ENCODE peak calls at places on chromosomes 1 and 21, in ten cellular contexts. Q is tibial artery; C is small intestine; F is transverse colon; K is SJSA1; E is esophagus muscularis mucosa; R is colonic mucosa; H is uterus; W is CD8-positive, alpha-beta memory T cell; J is prostate gland. B is an unnamed sample.

GRCh38 chr1:102732927-102733326 is 375.4 kb downstream of the COL11A1 start:
- DNase-seq in Q (no peak), C (no peak), F (no peak), K (no peak), E (no peak), R (no peak), H (no peak), W (no peak), J (no peak), B (no peak)

GRCh38 chr1:178031856-178032320 is 62.0 kb upstream of the RASAL2 start:
- DNase-seq in Q (peak; percentile 93), C (peak; percentile 88), F (peak; percentile 90), K (peak; percentile 65), E (peak; percentile 97), R (peak; percentile 95), H (peak; percentile 85), W (no peak), J (peak; percentile 83), B (peak; percentile 87)

GRCh38 chr1:202310071-202310725 is 31.5 kb downstream of the UBE2T start:
- DNase-seq in Q (peak; percentile 31), C (peak; percentile 26), F (no peak), K (no peak), E (no peak), R (no peak), H (no peak), W (no peak), J (no peak), B (no peak)

GRCh38 chr1:43482240-43482639 is 28.5 kb upstream of the HYI start:
- DNase-seq in Q (no peak), C (peak; percentile 57), F (no peak), K (no peak), E (no peak), R (no peak), H (no peak), W (no peak), J (no peak), B (no peak)

GRCh38 chr1:53061859-53062714 is at the start of gene PODN:
- DNase-seq in Q (peak; percentile 77), C (no peak), F (no peak), K (no peak), E (peak; percentile 92), R (no peak), H (peak; percentile 80), W (no peak), J (no peak), B (no peak)

GRCh38 chr21:42642219-42642745 is 11.1 kb upstream of the PDE9A start:
- DNase-seq in Q (no peak), C (no peak), F (no peak), K (no peak), E (no peak), R (no peak), H (no peak), W (no peak), J (no peak), B (no peak)

GRCh38 chr21:45874716-45875415 is 106.7 kb upstream of the COL6A1 start:
- DNase-seq in Q (peak; percentile 61), C (no peak), F (peak; percentile 57), K (peak; percentile 94), E (no peak), R (peak; percentile 50), H (peak; percentile 87), W (no peak), J (no peak), B (peak; percentile 95)

GRCh38 chr1:40011198-40011597 is 29.3 kb upstream of the CAP1 start:
- DNase-seq in Q (no peak), C (no peak), F (no peak), K (no peak), E (no peak), R (no peak), H (no peak), W (no peak), J (no peak), B (no peak)

GRCh38 chr21:44397431-44398031 is 44.1 kb downstream of the TRPM2 start:
- DNase-seq in Q (no peak), C (no peak), F (no peak), K (no peak), E (no peak), R (no peak), H (no peak), W (no peak), J (no peak), B (no peak)

GRCh38 chr21:44395260-44395659 is 41.8 kb downstream of the TRPM2 start:
- DNase-seq in Q (no peak), C (no peak), F (no peak), K (no peak), E (no peak), R (no peak), H (no peak), W (no peak), J (no peak), B (no peak)

GRCh38 chr21:44392916-44393315 is 39.5 kb downstream of the TRPM2 start:
- DNase-seq in Q (no peak), C (peak; percentile 8), F (no peak), K (peak; percentile 45), E (no peak), R (no peak), H (no peak), W (no peak), J (no peak), B (no peak)

GRCh38 chr21:44392185-44392584 is 38.8 kb downstream of the TRPM2 start:
- DNase-seq in Q (no peak), C (no peak), F (no peak), K (no peak), E (no peak), R (no peak), H (no peak), W (no peak), J (no peak), B (no peak)

DNA sequence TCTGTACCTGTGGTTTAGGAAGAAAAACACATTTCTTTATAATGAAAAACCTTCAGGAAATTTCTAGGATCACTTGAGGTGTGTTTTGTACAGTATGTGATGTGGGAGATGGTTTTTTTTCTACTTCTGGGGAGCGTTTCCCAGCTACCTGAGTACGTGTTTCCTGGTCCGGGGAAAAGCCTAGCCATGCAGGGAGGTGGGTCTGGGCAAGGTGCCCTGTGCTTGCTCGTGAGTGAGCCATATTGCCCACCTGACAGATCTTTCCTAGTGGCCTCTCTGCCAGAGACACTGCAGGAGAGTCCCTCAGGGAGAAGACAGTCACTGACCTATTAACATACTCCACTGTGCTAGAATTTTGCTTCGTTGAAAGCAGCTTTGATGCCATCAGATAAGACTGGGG is 41.3 kb downstream of the TRPM2 start:
- DNase-seq in Q (no peak), C (no peak), F (no peak), K (no peak), E (no peak), R (no peak), H (no peak), W (no peak), J (no peak), B (no peak)
- H3K27ac ChIP-seq in Q (no peak overlapping the region), C (no peak overlapping the region), F (no peak overlapping the region), K (no peak overlapping the region), E (no peak overlapping the region), R (no peak overlapping the region), H (no peak overlapping the region), W (no peak overlapping the region), J (no peak overlapping the region), B (no peak overlapping the region)

GRCh38 chr1:215601276-215601675 is 34.2 kb downstream of the KCTD3 start:
- DNase-seq in Q (no peak), C (no peak), F (no peak), K (no peak), E (no peak), R (no peak), H (no peak), W (no peak), J (no peak), B (no peak)
- H3K27me3 ChIP-seq in Q (no peaks in the 10 kb centered on the region), C (no peaks in the 10 kb centered on the region), F (no peaks in the 10 kb centered on the region), K (no peaks in the 10 kb centered on the region), E (no peaks in the 10 kb centered on the region), R (no peaks in the 10 kb centered on the region), H (no peaks in the 10 kb centered on the region), W (no peaks in the 10 kb centered on the region), J (no peaks in the 10 kb centered on the region), B (no peaks in the 10 kb centered on the region)

DNA sequence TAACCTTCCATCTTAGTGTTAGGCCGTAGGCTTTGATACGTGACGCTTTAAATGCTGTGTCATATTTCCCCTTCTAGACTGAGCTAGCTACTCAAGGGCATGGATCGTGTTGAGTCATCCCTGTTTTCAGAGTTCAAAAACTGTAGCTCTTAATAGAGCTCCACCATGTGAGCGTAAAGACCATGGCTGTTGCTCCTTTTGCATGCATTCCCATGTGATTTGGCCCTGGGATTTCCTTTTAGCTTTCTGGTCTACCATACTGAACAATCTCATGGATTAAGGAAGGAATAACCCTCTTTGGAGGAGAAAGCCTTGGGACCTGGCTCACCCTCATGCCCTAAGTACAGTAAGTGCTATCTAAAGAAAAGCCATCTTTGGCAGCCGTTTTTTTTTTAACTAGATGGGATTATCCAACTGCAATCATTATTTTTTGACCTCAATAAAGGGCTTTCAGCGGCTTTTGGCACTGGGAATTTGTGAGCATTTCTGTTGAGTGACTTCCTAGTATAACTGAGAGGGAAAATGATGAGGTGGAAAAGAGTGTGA is 76.6 kb downstream of the PLPP3 start:
- DNase-seq in Q (no peak), C (no peak), F (no peak), K (no peak), E (no peak), R (no peak), H (no peak), W (no peak), J (no peak), B (no peak)
- H3K27ac ChIP-seq in Q (no peak overlapping the region), C (no peak overlapping the region), F (no peak overlapping the region), K (no peak overlapping the region), E (no peak overlapping the region), R (no peak overlapping the region), H (no peak overlapping the region), W (no peak overlapping the region), J (no peak overlapping the region), B (peak overlapping the region; percentile 22)

GRCh38 chr1:6221210-6221784 is 14.5 kb downstream of the ICMT start:
- DNase-seq in Q (no peak), C (no peak), F (no peak), K (no peak), E (no peak), R (no peak), H (no peak), W (no peak), J (no peak), B (no peak)

GRCh38 chr1:6218380-6218779 is 12.5 kb downstream of the RNF207 start:
- DNase-seq in Q (no peak), C (no peak), F (no peak), K (no peak), E (no peak), R (no peak), H (no peak), W (no peak), J (no peak), B (no peak)

GRCh38 chr1:6223617-6224016 is 12.1 kb downstream of the ICMT start:
- DNase-seq in Q (no peak), C (no peak), F (no peak), K (no peak), E (no peak), R (no peak), H (no peak), W (no peak), J (no peak), B (no peak)

GRCh38 chr1:6222644-6223043 is 13.1 kb downstream of the ICMT start:
- DNase-seq in Q (no peak), C (peak; percentile 35), F (peak; percentile 39), K (no peak), E (no peak), R (peak; percentile 62), H (no peak), W (no peak), J (no peak), B (no peak)

DNA sequence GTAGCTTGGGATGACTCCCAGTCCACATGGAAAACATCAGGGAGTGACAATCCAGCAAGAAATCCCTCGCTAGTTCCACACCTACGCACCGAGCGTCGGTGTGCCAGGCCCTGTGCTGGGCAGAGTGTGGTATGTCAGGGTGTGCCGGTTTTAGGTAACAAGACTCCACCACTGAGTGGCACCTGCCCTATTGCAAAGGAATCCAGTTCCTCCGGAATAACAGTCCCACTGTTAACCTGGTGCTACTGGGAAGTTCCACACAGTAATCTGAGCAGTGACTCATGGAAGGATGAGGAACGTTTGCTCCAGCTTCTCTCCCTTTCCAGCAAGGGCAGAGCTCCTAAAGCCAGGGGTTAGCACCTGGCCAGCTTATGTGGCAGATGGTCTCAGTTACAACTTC is 14.3 kb downstream of the RNF207 start:
- DNase-seq in Q (no peak), C (no peak), F (no peak), K (no peak), E (no peak), R (no peak), H (no peak), W (no peak), J (no peak), B (no peak)
- H3K27me3 ChIP-seq in Q (no peaks in the 10 kb centered on the region), C (no peaks in the 10 kb centered on the region), F (no peaks in the 10 kb centered on the region), K (no peaks in the 10 kb centered on the region), E (no peaks in the 10 kb centered on the region), R (no peaks in the 10 kb centered on the region), H (no peaks in the 10 kb centered on the region), W (no peaks in the 10 kb centered on the region), J (no peaks in the 10 kb centered on the region), B (no peaks in the 10 kb centered on the region)